ENCODE peak calls at places on chromosome 4, in five cellular contexts. B is lower leg skin, R is heart left ventricle, O is IMR-90, N is uterus. C is an unnamed sample.

GRCh38 chr4:86414686-86415085 is 54.8 kb upstream of the MAPK10 start:
- DNase-seq in B (no peak), R (no peak), O (no peak), N (no peak), C (no peak)

GRCh38 chr4:52836653-52837052 is 25.5 kb upstream of the RASL11B start:
- DNase-seq in B (no peak), R (no peak), O (no peak), N (no peak), C (no peak)

GRCh38 chr4:146545102-146545501 is 23.4 kb upstream of the SLC10A7 start:
- DNase-seq in B (no peak), R (no peak), O (peak), N (no peak), C (no peak)

GRCh38 chr4:81930506-81931238 is 443.1 kb downstream of the HNRNPD start:
- DNase-seq in B (no peak), R (no peak), O (no peak), N (no peak), C (no peak)

GRCh38 chr4:158845166-158846041 is 76.6 kb downstream of the FNIP2 start:
- DNase-seq in B (no peak), R (no peak), O (no peak), N (no peak), C (no peak)

GRCh38 chr4:112222219-112222955 is 9.2 kb upstream of the AP1AR start:
- DNase-seq in B (no peak), R (no peak), O (no peak), N (no peak), C (no peak)

GRCh38 chr4:80007745-80008149 is 65.3 kb downstream of the ANTXR2 start:
- DNase-seq in B (no peak), R (no peak), O (no peak), N (no peak), C (no peak)

GRCh38 chr4:164768516-164768915 is 14.6 kb downstream of the SMIM31 start:
- DNase-seq in B (no peak), R (no peak), O (peak), N (no peak), C (no peak)

GRCh38 chr4:181968371-181968770 is 274.8 kb upstream of the TENM3 start:
- DNase-seq in B (no peak), R (no peak), O (peak), N (no peak), C (no peak)

GRCh38 chr4:19936471-19936870 is 315.2 kb upstream of the SLIT2 start:
- DNase-seq in B (no peak), R (no peak), O (peak), N (no peak), C (no peak)

GRCh38 chr4:72568959-72569718 is at the start of gene ADAMTS3:
- DNase-seq in B (peak), R (peak), O (peak), N (peak), C (no peak)

GRCh38 chr4:98176531-98176930 is 33.3 kb upstream of the STPG2 start:
- DNase-seq in B (no peak), R (no peak), O (no peak), N (no peak), C (no peak)

GRCh38 chr4:177410566-177410965 is 31.7 kb downstream of the AGA start:
- DNase-seq in B (no peak), R (no peak), O (no peak), N (no peak), C (no peak)

GRCh38 chr4:86283341-86283740 is 76.5 kb downstream of the MAPK10 start:
- DNase-seq in B (no peak), R (no peak), O (no peak), N (no peak), C (no peak)

GRCh38 chr4:165199286-165199685 is 8.1 kb upstream of the KLHL2 start:
- DNase-seq in B (no peak), R (no peak), O (no peak), N (no peak), C (no peak)

GRCh38 chr4:61204353-61204752 is 4.2 kb downstream of the ADGRL3 start:
- DNase-seq in B (no peak), R (no peak), O (peak), N (no peak), C (peak)

GRCh38 chr4:95165926-95166524 is 382.7 kb downstream of the UNC5C start:
- DNase-seq in B (no peak), R (no peak), O (peak), N (no peak), C (peak)

GRCh38 chr4:139734875-139735380 is 69.3 kb downstream of the MGST2 start:
- DNase-seq in B (peak), R (peak), O (peak), N (peak), C (peak)
- TF ChIP-seq POLR2A in B (no peak), R (peak), O (no peak), N (peak), C (no peak)

GRCh38 chr4:40699648-40700047 is 50.1 kb upstream of the NSUN7 start:
- DNase-seq in B (no peak), R (no peak), O (peak), N (no peak), C (peak)
- TF ChIP-seq POLR2A in B (no peak), R (no peak), O (no peak), N (no peak), C (no peak)

GRCh38 chr4:184843984-184844554 is 18.3 kb upstream of the ACSL1 start:
- DNase-seq in B (no peak), R (no peak), O (no peak), N (no peak), C (no peak)
- TF ChIP-seq POLR2A in B (no peak), R (no peak), O (no peak), N (no peak), C (no peak)

GRCh38 chr4:139557506-139558110 is 1.6 kb upstream of the SETD7 start:
- DNase-seq in B (no peak), R (no peak), O (no peak), N (no peak), C (no peak)

GRCh38 chr4:139555073-139555704 is 830 bp downstream of the SETD7 start:
- DNase-seq in B (peak), R (peak), O (peak), N (peak), C (peak)

GRCh38 chr4:139555705-139556070 is 331 bp downstream of the SETD7 start:
- DNase-seq in B (peak), R (peak), O (no peak), N (peak), C (no peak)

GRCh38 chr4:139556735-139557505 is 901 bp upstream of the SETD7 start:
- DNase-seq in B (peak), R (peak), O (no peak), N (peak), C (no peak)

GRCh38 chr4:139556071-139556734 is at the start of gene SETD7:
- DNase-seq in B (peak), R (peak), O (peak), N (peak), C (peak)
- TF ChIP-seq POLR2A in B (peak), R (peak), O (peak), N (peak), C (peak)

GRCh38 chr4:1170805-1171305 is 1.5 kb downstream of the SPON2 start:
- DNase-seq in B (peak), R (peak), O (no peak), N (no peak), C (no peak)

GRCh38 chr4:1174941-1175634 is 2.7 kb upstream of the SPON2 start:
- DNase-seq in B (peak), R (peak), O (no peak), N (no peak), C (no peak)

GRCh38 chr4:1171306-1172227 is 816 bp downstream of the SPON2 start:
- DNase-seq in B (peak), R (peak), O (no peak), N (no peak), C (no peak)

GRCh38 chr4:1172228-1172851 is at the start of gene SPON2:
- DNase-seq in B (peak), R (peak), O (peak), N (peak), C (no peak)

GRCh38 chr4:1172971-1173757 is 781 bp upstream of the SPON2 start:
- DNase-seq in B (peak), R (peak), O (peak), N (peak), C (no peak)
- TF ChIP-seq POLR2A in B (no peak), R (no peak), O (no peak), N (no peak), C (no peak)

DNA sequence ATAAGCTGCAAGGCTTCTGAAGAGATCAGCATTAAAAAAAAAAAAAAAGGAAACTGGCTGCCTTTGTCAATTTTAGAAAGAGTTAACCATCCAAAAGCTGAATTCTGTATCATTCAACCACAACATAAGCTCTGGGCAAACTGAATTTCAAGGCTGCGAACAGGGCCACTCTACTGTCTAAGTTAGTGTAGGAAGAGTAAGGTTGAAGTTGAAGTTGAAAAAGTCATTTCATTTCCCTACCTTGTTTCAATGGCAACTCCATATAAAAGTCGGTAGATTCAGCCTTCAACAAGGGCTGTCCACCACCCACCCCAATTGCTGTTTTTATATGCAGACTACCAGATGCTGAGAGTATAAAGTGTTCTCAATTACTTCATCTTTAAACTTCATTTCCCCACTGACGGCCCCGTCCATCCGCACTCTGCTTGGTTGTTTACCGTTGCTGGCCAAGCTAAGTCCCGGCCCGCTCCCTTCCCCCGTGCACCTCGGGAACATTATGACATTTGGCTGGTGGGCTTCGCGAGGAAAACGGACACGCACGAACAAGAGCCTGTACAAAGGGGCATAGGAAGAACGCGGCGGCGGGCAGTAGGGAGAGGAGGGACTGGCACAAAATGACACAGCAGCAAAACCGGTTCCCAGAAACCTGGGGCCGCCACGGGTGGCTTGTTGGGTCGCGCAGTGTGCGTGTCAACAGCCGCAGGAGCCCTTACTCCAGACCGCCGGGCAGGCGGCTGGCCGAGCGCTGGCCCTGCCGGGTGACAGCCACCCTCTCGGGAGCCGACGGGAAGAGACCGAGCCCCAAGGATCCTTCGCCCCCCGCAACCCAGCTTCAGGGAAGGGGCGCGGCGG is 1.4 kb upstream of the LIN54 start:
- DNase-seq in B (peak), R (peak), O (peak), N (peak), C (peak)
- TF ChIP-seq POLR2A in B (no peak), R (no peak), O (no peak), N (no peak), C (no peak)

C was measured in H54.